ENCODE peak calls at places on chromosomes 5 and 9, in seven cellular contexts. One of them, this sample, is unnamed.
A peak's percentile ranks its signal among the peaks of the same experiment; 100 is the strongest.

GRCh38 chr9:111937781-111938426 is 41.3 kb downstream of the UGCG start:
- DNase-seq in neural progenitor cell: no peak
- DNase-seq in HCT116: no peak
- DNase-seq in IMR-90: peak; percentile 83
- DNase-seq in ovary: no peak
- DNase-seq in heart left ventricle: peak; percentile 15
- DNase-seq in body of pancreas: no peak
- DNase-seq in this sample: no peak

GRCh38 chr5:1549631-1550030 is 25.9 kb upstream of the LPCAT1 start:
- DNase-seq in neural progenitor cell: no peak
- DNase-seq in IMR-90: no peak
- DNase-seq in heart left ventricle: no peak
- DNase-seq in HCT116: no peak
- DNase-seq in ovary: no peak
- DNase-seq in body of pancreas: no peak
- DNase-seq in this sample: no peak

GRCh38 chr9:35820076-35820475 is 5.2 kb upstream of the HINT2 start:
- DNase-seq in ovary: no peak
- DNase-seq in HCT116: no peak
- DNase-seq in IMR-90: peak; percentile 77
- DNase-seq in heart left ventricle: no peak
- DNase-seq in neural progenitor cell: no peak
- DNase-seq in body of pancreas: no peak
- DNase-seq in this sample: no peak

GRCh38 chr9:105405514-105406131 is 42.2 kb upstream of the FSD1L start:
- DNase-seq in neural progenitor cell: peak; percentile 25
- DNase-seq in IMR-90: peak; percentile 21
- DNase-seq in heart left ventricle: no peak
- DNase-seq in body of pancreas: no peak
- DNase-seq in ovary: no peak
- DNase-seq in HCT116: no peak
- DNase-seq in this sample: no peak

GRCh38 chr9:6214451-6214850 is 1.2 kb upstream of the IL33 start:
- DNase-seq in ovary: no peak
- DNase-seq in HCT116: no peak
- DNase-seq in neural progenitor cell: no peak
- DNase-seq in body of pancreas: no peak
- DNase-seq in IMR-90: peak; percentile 17
- DNase-seq in heart left ventricle: no peak
- DNase-seq in this sample: no peak

GRCh38 chr5:25858019-25858418 is 1180.4 kb downstream of the CDH9 start:
- DNase-seq in IMR-90: no peak
- DNase-seq in heart left ventricle: no peak
- DNase-seq in ovary: no peak
- DNase-seq in HCT116: no peak
- DNase-seq in neural progenitor cell: peak; percentile 52
- DNase-seq in body of pancreas: no peak
- DNase-seq in this sample: no peak

GRCh38 chr9:119961774-119962408 is 592.7 kb upstream of the BRINP1 start:
- DNase-seq in ovary: no peak
- DNase-seq in HCT116: peak; percentile 27
- DNase-seq in heart left ventricle: no peak
- DNase-seq in neural progenitor cell: peak; percentile 78
- DNase-seq in body of pancreas: peak; percentile 36
- DNase-seq in IMR-90: peak; percentile 29
- DNase-seq in this sample: peak; percentile 14

GRCh38 chr5:178992291-178992895 is 2.7 kb downstream of the GRM6 start:
- DNase-seq in neural progenitor cell: peak; percentile 25
- DNase-seq in heart left ventricle: no peak
- DNase-seq in IMR-90: no peak
- DNase-seq in ovary: no peak
- DNase-seq in body of pancreas: no peak
- DNase-seq in HCT116: no peak
- DNase-seq in this sample: no peak

GRCh38 chr9:122371851-122372250 is 1.0 kb downstream of the PTGS1 start:
- DNase-seq in HCT116: no peak
- DNase-seq in heart left ventricle: no peak
- DNase-seq in body of pancreas: no peak
- DNase-seq in neural progenitor cell: no peak
- DNase-seq in ovary: no peak
- DNase-seq in IMR-90: no peak
- DNase-seq in this sample: no peak

GRCh38 chr9:95486318-95486717 is 30.5 kb downstream of the PTCH1 start:
- DNase-seq in body of pancreas: peak; percentile 94
- DNase-seq in heart left ventricle: no peak
- DNase-seq in ovary: no peak
- DNase-seq in IMR-90: no peak
- DNase-seq in HCT116: no peak
- DNase-seq in neural progenitor cell: no peak
- DNase-seq in this sample: no peak

GRCh38 chr5:157516016-157516415 is 56.0 kb downstream of the NIPAL4 start:
- DNase-seq in IMR-90: peak; percentile 94
- DNase-seq in HCT116: no peak
- DNase-seq in neural progenitor cell: no peak
- DNase-seq in ovary: peak; percentile 51
- DNase-seq in heart left ventricle: no peak
- DNase-seq in body of pancreas: no peak
- DNase-seq in this sample: no peak

GRCh38 chr5:57681942-57682341 is 199.3 kb upstream of the ACTBL2 start:
- DNase-seq in IMR-90: peak; percentile 55
- DNase-seq in ovary: no peak
- DNase-seq in neural progenitor cell: no peak
- DNase-seq in HCT116: no peak
- DNase-seq in heart left ventricle: no peak
- DNase-seq in body of pancreas: no peak
- DNase-seq in this sample: peak; percentile 68

GRCh38 chr9:16610538-16610937 is 259.9 kb downstream of the BNC2 start:
- DNase-seq in ovary: no peak
- DNase-seq in heart left ventricle: no peak
- DNase-seq in body of pancreas: no peak
- DNase-seq in HCT116: no peak
- DNase-seq in neural progenitor cell: no peak
- DNase-seq in IMR-90: no peak
- DNase-seq in this sample: no peak

GRCh38 chr9:36486933-36487481 is 85.7 kb upstream of the MELK start:
- DNase-seq in heart left ventricle: peak; percentile 58
- DNase-seq in ovary: peak; percentile 44
- DNase-seq in HCT116: no peak
- DNase-seq in body of pancreas: peak; percentile 53
- DNase-seq in neural progenitor cell: peak; percentile 63
- DNase-seq in IMR-90: no peak
- DNase-seq in this sample: no peak

GRCh38 chr5:135238622-135239460 is 160.2 kb downstream of the MACROH2A1 start:
- DNase-seq in body of pancreas: peak; percentile 4
- DNase-seq in HCT116: no peak
- DNase-seq in neural progenitor cell: no peak
- DNase-seq in heart left ventricle: peak; percentile 5
- DNase-seq in IMR-90: no peak
- DNase-seq in ovary: no peak
- DNase-seq in this sample: no peak

GRCh38 chr9:5949103-5949699 is 58.5 kb downstream of the MLANA start:
- DNase-seq in ovary: no peak
- DNase-seq in HCT116: no peak
- DNase-seq in heart left ventricle: no peak
- DNase-seq in neural progenitor cell: no peak
- DNase-seq in body of pancreas: no peak
- DNase-seq in IMR-90: peak; percentile 10
- DNase-seq in this sample: peak; percentile 44

GRCh38 chr9:130660683-130661460 is 3.5 kb upstream of the PRDM12 start:
- DNase-seq in heart left ventricle: no peak
- DNase-seq in HCT116: no peak
- DNase-seq in ovary: no peak
- DNase-seq in neural progenitor cell: peak; percentile 82
- DNase-seq in IMR-90: no peak
- DNase-seq in body of pancreas: no peak
- DNase-seq in this sample: no peak

GRCh38 chr9:131702911-131703310 is 37.0 kb downstream of the RAPGEF1 start:
- DNase-seq in ovary: no peak
- DNase-seq in body of pancreas: no peak
- DNase-seq in HCT116: no peak
- DNase-seq in IMR-90: no peak
- DNase-seq in heart left ventricle: no peak
- DNase-seq in neural progenitor cell: no peak
- DNase-seq in this sample: peak; percentile 25
- H3K4me1 ChIP-seq in ovary: peaks cover 2% of the 10 kb centered on the region
- H3K4me1 ChIP-seq in body of pancreas: peaks cover 59% of the 10 kb centered on the region
- H3K4me1 ChIP-seq in HCT116: peaks cover 40% of the 10 kb centered on the region
- H3K4me1 ChIP-seq in IMR-90: peaks cover 7% of the 10 kb centered on the region
- H3K4me1 ChIP-seq in heart left ventricle: peaks cover 17% of the 10 kb centered on the region
- H3K4me1 ChIP-seq in neural progenitor cell: peaks cover 6% of the 10 kb centered on the region
- H3K4me1 ChIP-seq in this sample: peaks cover 7% of the 10 kb centered on the region

GRCh38 chr5:61701877-61702602 is 370.0 kb downstream of the ZSWIM6 start:
- DNase-seq in body of pancreas: no peak
- DNase-seq in heart left ventricle: no peak
- DNase-seq in neural progenitor cell: no peak
- DNase-seq in HCT116: no peak
- DNase-seq in ovary: no peak
- DNase-seq in IMR-90: no peak
- DNase-seq in this sample: no peak
- H3K4me3 ChIP-seq in body of pancreas: no peak overlapping the region
- H3K4me3 ChIP-seq in heart left ventricle: no peak overlapping the region
- H3K4me3 ChIP-seq in neural progenitor cell: no peak overlapping the region
- H3K4me3 ChIP-seq in HCT116: no peak overlapping the region
- H3K4me3 ChIP-seq in ovary: no peak overlapping the region
- H3K4me3 ChIP-seq in IMR-90: no peak overlapping the region
- H3K4me3 ChIP-seq in this sample: no peak overlapping the region

DNA sequence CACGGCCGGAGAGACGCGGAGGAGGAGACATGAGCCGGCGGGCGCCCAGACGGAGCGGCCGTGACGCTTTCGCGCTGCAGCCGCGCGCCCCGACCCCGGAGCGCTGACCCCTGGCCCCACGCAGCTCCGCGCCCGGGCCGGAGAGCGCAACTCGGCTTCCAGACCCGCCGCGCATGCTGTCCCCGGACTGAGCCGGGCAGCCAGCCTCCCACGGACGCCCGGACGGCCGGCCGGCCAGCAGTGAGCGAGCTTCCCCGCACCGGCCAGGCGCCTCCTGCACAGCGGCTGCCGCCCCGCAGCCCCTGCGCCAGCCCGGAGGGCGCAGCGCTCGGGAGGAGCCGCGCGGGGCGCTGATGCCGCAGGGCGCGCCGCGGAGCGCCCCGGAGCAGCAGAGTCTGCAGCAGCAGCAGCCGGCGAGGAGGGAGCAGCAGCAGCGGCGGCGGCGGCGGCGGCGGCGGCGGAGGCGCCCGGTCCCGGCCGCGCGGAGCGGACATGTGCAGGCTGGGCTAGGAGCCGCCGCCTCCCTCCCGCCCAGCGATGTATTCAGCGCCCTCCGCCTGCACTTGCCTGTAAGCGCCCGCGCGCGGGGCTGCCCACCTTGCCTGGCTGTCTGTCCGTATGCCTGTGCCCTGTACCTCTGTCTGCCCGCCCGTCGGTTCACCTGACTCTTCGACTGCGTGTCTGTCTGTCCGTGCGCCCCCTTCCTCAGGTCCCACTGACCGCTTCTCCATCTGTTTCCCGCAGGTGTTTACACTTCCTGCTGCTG is 399 bp downstream of the FGF18 start:
- DNase-seq in HCT116: no peak
- DNase-seq in ovary: no peak
- DNase-seq in heart left ventricle: no peak
- DNase-seq in IMR-90: peak; percentile 29
- DNase-seq in neural progenitor cell: peak; percentile 87
- DNase-seq in body of pancreas: peak; percentile 33
- DNase-seq in this sample: peak; percentile 65
- H3K27me3 ChIP-seq in HCT116: no peaks in the 10 kb centered on the region
- H3K27me3 ChIP-seq in ovary: peaks cover 2% of the 10 kb centered on the region
- H3K27me3 ChIP-seq in heart left ventricle: no peaks in the 10 kb centered on the region
- H3K27me3 ChIP-seq in IMR-90: no peaks in the 10 kb centered on the region
- H3K27me3 ChIP-seq in neural progenitor cell: peaks cover 48% of the 10 kb centered on the region
- H3K27me3 ChIP-seq in body of pancreas: no peaks in the 10 kb centered on the region
- H3K27me3 ChIP-seq in this sample: no peaks in the 10 kb centered on the region

DNA sequence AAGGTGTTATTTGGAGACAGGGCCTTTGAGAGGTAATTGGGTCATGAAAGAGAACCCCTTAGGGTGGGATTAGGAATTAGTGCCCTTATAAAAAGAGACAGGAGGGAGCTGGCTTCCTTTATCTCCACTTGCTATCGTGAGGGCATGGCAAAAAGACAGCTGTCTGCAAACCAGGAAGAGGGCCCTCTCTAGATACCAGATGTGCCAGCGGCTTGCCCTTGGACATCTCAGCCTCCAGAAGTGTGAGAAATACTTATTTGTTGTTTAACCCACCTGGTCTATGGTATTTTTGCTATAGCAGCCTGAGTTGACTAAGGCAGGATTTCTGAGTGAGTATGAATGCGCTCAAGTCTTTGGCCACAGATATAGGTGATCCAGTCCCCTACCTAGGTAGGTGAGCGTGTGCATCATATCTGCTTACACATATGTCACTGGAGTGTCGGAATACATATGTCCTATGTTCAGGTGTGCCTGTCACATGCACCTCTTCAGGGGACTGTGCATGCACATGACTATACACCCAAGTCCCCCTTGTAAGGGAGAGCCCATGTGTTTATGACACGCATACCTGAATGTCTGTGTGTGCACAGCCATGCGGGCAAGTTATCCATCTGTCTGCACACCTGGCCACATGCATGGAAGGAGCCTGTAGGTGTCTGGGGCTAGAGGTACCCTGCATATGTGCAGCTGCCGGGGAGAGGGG is 817 bp upstream of the RGS14 start:
- DNase-seq in heart left ventricle: no peak
- DNase-seq in HCT116: no peak
- DNase-seq in neural progenitor cell: no peak
- DNase-seq in body of pancreas: no peak
- DNase-seq in IMR-90: no peak
- DNase-seq in ovary: no peak
- DNase-seq in this sample: no peak
- H3K4me1 ChIP-seq in heart left ventricle: peaks cover 5% of the 10 kb centered on the region
- H3K4me1 ChIP-seq in HCT116: peaks cover 11% of the 10 kb centered on the region
- H3K4me1 ChIP-seq in neural progenitor cell: peaks cover 4% of the 10 kb centered on the region
- H3K4me1 ChIP-seq in body of pancreas: peaks cover 5% of the 10 kb centered on the region
- H3K4me1 ChIP-seq in IMR-90: no peaks in the 10 kb centered on the region
- H3K4me1 ChIP-seq in ovary: peaks cover 3% of the 10 kb centered on the region
- H3K4me1 ChIP-seq in this sample: peaks cover 4% of the 10 kb centered on the region

DNA sequence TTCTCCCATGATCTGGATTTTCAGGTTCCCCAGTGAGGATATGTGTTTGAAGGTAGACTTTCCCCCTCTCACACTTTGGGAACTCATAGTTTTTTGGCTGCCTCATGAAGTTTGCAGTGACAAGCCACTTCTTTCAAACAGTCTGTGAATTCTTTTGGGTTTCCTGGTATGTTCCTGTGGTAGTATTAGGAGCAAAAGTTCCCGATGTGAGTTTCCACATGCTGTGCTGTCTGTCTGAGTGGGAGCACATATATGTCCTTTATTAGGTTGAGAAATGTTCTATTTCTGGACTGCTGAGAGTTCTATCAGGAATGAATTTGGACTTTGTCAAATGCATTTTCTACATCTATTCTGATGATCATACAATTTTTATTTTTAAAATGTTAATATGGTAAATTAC is 273.2 kb upstream of the TARS1 start:
- DNase-seq in neural progenitor cell: no peak
- DNase-seq in heart left ventricle: no peak
- DNase-seq in IMR-90: no peak
- DNase-seq in ovary: no peak
- DNase-seq in HCT116: no peak
- DNase-seq in body of pancreas: no peak
- DNase-seq in this sample: no peak
- H3K4me3 ChIP-seq in neural progenitor cell: no peak overlapping the region
- H3K4me3 ChIP-seq in heart left ventricle: no peak overlapping the region
- H3K4me3 ChIP-seq in IMR-90: no peak overlapping the region
- H3K4me3 ChIP-seq in ovary: no peak overlapping the region
- H3K4me3 ChIP-seq in HCT116: no peak overlapping the region
- H3K4me3 ChIP-seq in body of pancreas: no peak overlapping the region
- H3K4me3 ChIP-seq in this sample: no peak overlapping the region

This sample was measured in PC-9.